ENCODE peak calls at places on chromosomes 12 and 14, in seven cellular contexts. One of them, this sample, is unnamed.

GRCh38 chr12:109758406-109759075 is 44.9 kb downstream of the FAM222A start:
- DNase-seq in colonic mucosa: no peak
- DNase-seq in sigmoid colon: peak; percentile 33
- DNase-seq in GM23248: no peak
- DNase-seq in CD8-positive, alpha-beta T cell: no peak
- DNase-seq in transverse colon: peak; percentile 4
- DNase-seq in IMR-90: no peak
- DNase-seq in this sample: no peak

GRCh38 chr12:46699986-46700385 is 125.8 kb downstream of the SLC38A4 start:
- DNase-seq in sigmoid colon: no peak
- DNase-seq in colonic mucosa: no peak
- DNase-seq in IMR-90: no peak
- DNase-seq in CD8-positive, alpha-beta T cell: no peak
- DNase-seq in transverse colon: no peak
- DNase-seq in GM23248: no peak
- DNase-seq in this sample: no peak

GRCh38 chr14:103177376-103177775 is 54.1 kb downstream of the TNFAIP2 start:
- DNase-seq in sigmoid colon: no peak
- DNase-seq in GM23248: no peak
- DNase-seq in IMR-90: no peak
- DNase-seq in transverse colon: no peak
- DNase-seq in colonic mucosa: no peak
- DNase-seq in CD8-positive, alpha-beta T cell: no peak
- DNase-seq in this sample: no peak

GRCh38 chr14:72616294-72616693 is 277.6 kb downstream of the DPF3 start:
- DNase-seq in GM23248: no peak
- DNase-seq in IMR-90: peak; percentile 91
- DNase-seq in colonic mucosa: no peak
- DNase-seq in sigmoid colon: no peak
- DNase-seq in transverse colon: no peak
- DNase-seq in CD8-positive, alpha-beta T cell: no peak
- DNase-seq in this sample: peak; percentile 45

GRCh38 chr12:89019439-89020120 is 332.7 kb downstream of the DUSP6 start:
- DNase-seq in sigmoid colon: peak; percentile 88
- DNase-seq in colonic mucosa: peak; percentile 92
- DNase-seq in transverse colon: peak; percentile 86
- DNase-seq in CD8-positive, alpha-beta T cell: peak; percentile 59
- DNase-seq in GM23248: peak; percentile 89
- DNase-seq in IMR-90: peak; percentile 88
- DNase-seq in this sample: peak; percentile 88

GRCh38 chr12:12645485-12645884 is 33.8 kb downstream of the CREBL2 start:
- DNase-seq in CD8-positive, alpha-beta T cell: peak; percentile 46
- DNase-seq in sigmoid colon: no peak
- DNase-seq in GM23248: peak; percentile 74
- DNase-seq in colonic mucosa: no peak
- DNase-seq in IMR-90: peak; percentile 40
- DNase-seq in transverse colon: peak; percentile 22
- DNase-seq in this sample: no peak

GRCh38 chr14:61484826-61485584 is 163.6 kb downstream of the PRKCH start:
- DNase-seq in sigmoid colon: no peak
- DNase-seq in CD8-positive, alpha-beta T cell: no peak
- DNase-seq in GM23248: no peak
- DNase-seq in transverse colon: no peak
- DNase-seq in colonic mucosa: no peak
- DNase-seq in IMR-90: no peak
- DNase-seq in this sample: no peak

GRCh38 chr12:457676-458075 is 2.1 kb upstream of the B4GALNT3 start:
- DNase-seq in colonic mucosa: no peak
- DNase-seq in IMR-90: no peak
- DNase-seq in sigmoid colon: no peak
- DNase-seq in transverse colon: no peak
- DNase-seq in GM23248: no peak
- DNase-seq in CD8-positive, alpha-beta T cell: no peak
- DNase-seq in this sample: no peak

GRCh38 chr14:47917344-47917954 is 242.0 kb upstream of the MDGA2 start:
- DNase-seq in transverse colon: no peak
- DNase-seq in sigmoid colon: no peak
- DNase-seq in GM23248: peak; percentile 32
- DNase-seq in IMR-90: peak; percentile 13
- DNase-seq in CD8-positive, alpha-beta T cell: no peak
- DNase-seq in colonic mucosa: no peak
- DNase-seq in this sample: peak; percentile 52

GRCh38 chr12:54000774-54001114 is 783 bp downstream of the HOXC9 start:
- DNase-seq in colonic mucosa: no peak
- DNase-seq in CD8-positive, alpha-beta T cell: no peak
- DNase-seq in IMR-90: no peak
- DNase-seq in transverse colon: no peak
- DNase-seq in GM23248: no peak
- DNase-seq in sigmoid colon: no peak
- DNase-seq in this sample: no peak

GRCh38 chr12:19036673-19037357 is 92.7 kb upstream of the PLEKHA5 start:
- DNase-seq in transverse colon: no peak
- DNase-seq in IMR-90: peak; percentile 39
- DNase-seq in GM23248: peak; percentile 9
- DNase-seq in CD8-positive, alpha-beta T cell: no peak
- DNase-seq in colonic mucosa: no peak
- DNase-seq in sigmoid colon: no peak
- DNase-seq in this sample: no peak

GRCh38 chr12:125860672-125861288 is 795.5 kb downstream of the AACS start:
- DNase-seq in colonic mucosa: no peak
- DNase-seq in CD8-positive, alpha-beta T cell: no peak
- DNase-seq in sigmoid colon: no peak
- DNase-seq in GM23248: no peak
- DNase-seq in transverse colon: no peak
- DNase-seq in IMR-90: no peak
- DNase-seq in this sample: no peak

GRCh38 chr12:57849035-57849434 is 2.5 kb upstream of the CTDSP2 start:
- DNase-seq in GM23248: no peak
- DNase-seq in transverse colon: no peak
- DNase-seq in CD8-positive, alpha-beta T cell: no peak
- DNase-seq in colonic mucosa: no peak
- DNase-seq in sigmoid colon: no peak
- DNase-seq in IMR-90: no peak
- DNase-seq in this sample: no peak

GRCh38 chr14:96316087-96316486 is 47.1 kb downstream of the ATG2B start:
- DNase-seq in CD8-positive, alpha-beta T cell: no peak
- DNase-seq in GM23248: no peak
- DNase-seq in IMR-90: no peak
- DNase-seq in colonic mucosa: no peak
- DNase-seq in transverse colon: no peak
- DNase-seq in sigmoid colon: no peak
- DNase-seq in this sample: no peak

GRCh38 chr14:73713804-73714655 is at the start of gene PNMA1:
- DNase-seq in sigmoid colon: peak; percentile 95
- DNase-seq in GM23248: peak; percentile 97
- DNase-seq in IMR-90: peak; percentile 72
- DNase-seq in colonic mucosa: peak; percentile 87
- DNase-seq in CD8-positive, alpha-beta T cell: peak; percentile 83
- DNase-seq in transverse colon: peak; percentile 91
- DNase-seq in this sample: peak; percentile 96

GRCh38 chr12:15627995-15628945 is 160.9 kb downstream of the EPS8 start:
- DNase-seq in sigmoid colon: no peak
- DNase-seq in GM23248: peak; percentile 63
- DNase-seq in transverse colon: no peak
- DNase-seq in colonic mucosa: no peak
- DNase-seq in IMR-90: peak; percentile 44
- DNase-seq in CD8-positive, alpha-beta T cell: no peak
- DNase-seq in this sample: no peak

GRCh38 chr12:128994869-128995268 is 141.6 kb downstream of the GLT1D1 start:
- DNase-seq in colonic mucosa: no peak
- DNase-seq in IMR-90: no peak
- DNase-seq in GM23248: no peak
- DNase-seq in CD8-positive, alpha-beta T cell: no peak
- DNase-seq in transverse colon: no peak
- DNase-seq in sigmoid colon: no peak
- DNase-seq in this sample: no peak

GRCh38 chr14:94124582-94125377 is 4.6 kb downstream of the IFI27L2 start:
- DNase-seq in colonic mucosa: peak; percentile 13
- DNase-seq in transverse colon: no peak
- DNase-seq in CD8-positive, alpha-beta T cell: no peak
- DNase-seq in sigmoid colon: peak; percentile 43
- DNase-seq in IMR-90: no peak
- DNase-seq in GM23248: no peak
- DNase-seq in this sample: peak; percentile 9

GRCh38 chr14:67359319-67359774 is 257 bp downstream of the ATP6V1D start:
- DNase-seq in IMR-90: peak; percentile 63
- DNase-seq in GM23248: peak; percentile 88
- DNase-seq in colonic mucosa: no peak
- DNase-seq in transverse colon: peak; percentile 24
- DNase-seq in CD8-positive, alpha-beta T cell: no peak
- DNase-seq in sigmoid colon: peak; percentile 68
- DNase-seq in this sample: no peak

GRCh38 chr12:49232940-49233841 is 31.7 kb upstream of the TUBA1C start:
- DNase-seq in CD8-positive, alpha-beta T cell: no peak
- DNase-seq in IMR-90: peak; percentile 56
- DNase-seq in GM23248: no peak
- DNase-seq in transverse colon: peak; percentile 28
- DNase-seq in sigmoid colon: peak; percentile 80
- DNase-seq in colonic mucosa: peak; percentile 33
- DNase-seq in this sample: peak; percentile 94

GRCh38 chr12:129096968-129097367 is 243.7 kb downstream of the GLT1D1 start:
- DNase-seq in GM23248: no peak
- DNase-seq in IMR-90: no peak
- DNase-seq in transverse colon: no peak
- DNase-seq in colonic mucosa: no peak
- DNase-seq in sigmoid colon: no peak
- DNase-seq in CD8-positive, alpha-beta T cell: no peak
- DNase-seq in this sample: no peak

GRCh38 chr14:100552524-100553125 is 34.6 kb downstream of the BEGAIN start:
- DNase-seq in GM23248: no peak
- DNase-seq in transverse colon: no peak
- DNase-seq in colonic mucosa: no peak
- DNase-seq in CD8-positive, alpha-beta T cell: no peak
- DNase-seq in IMR-90: no peak
- DNase-seq in sigmoid colon: no peak
- DNase-seq in this sample: no peak
- H3K4me1 ChIP-seq in GM23248: no peaks in the 10 kb centered on the region
- H3K4me1 ChIP-seq in transverse colon: peaks cover 9% of the 10 kb centered on the region
- H3K4me1 ChIP-seq in colonic mucosa: peaks cover 6% of the 10 kb centered on the region
- H3K4me1 ChIP-seq in CD8-positive, alpha-beta T cell: peaks cover 19% of the 10 kb centered on the region
- H3K4me1 ChIP-seq in IMR-90: no peaks in the 10 kb centered on the region
- H3K4me1 ChIP-seq in sigmoid colon: no peaks in the 10 kb centered on the region
- H3K4me1 ChIP-seq in this sample: peaks cover 5% of the 10 kb centered on the region

GRCh38 chr14:23564876-23565275 is 2.7 kb downstream of the AP1G2 start:
- DNase-seq in sigmoid colon: peak; percentile 59
- DNase-seq in transverse colon: no peak
- DNase-seq in IMR-90: no peak
- DNase-seq in colonic mucosa: no peak
- DNase-seq in CD8-positive, alpha-beta T cell: no peak
- DNase-seq in GM23248: no peak
- DNase-seq in this sample: no peak

GRCh38 chr14:23567186-23568020 is at the start of gene AP1G2:
- DNase-seq in sigmoid colon: peak; percentile 92
- DNase-seq in GM23248: peak; percentile 64
- DNase-seq in IMR-90: peak; percentile 28
- DNase-seq in transverse colon: peak; percentile 96
- DNase-seq in CD8-positive, alpha-beta T cell: peak; percentile 84
- DNase-seq in colonic mucosa: peak; percentile 96
- DNase-seq in this sample: peak; percentile 90

GRCh38 chr14:23566782-23567185 is 807 bp downstream of the AP1G2 start:
- DNase-seq in colonic mucosa: no peak
- DNase-seq in sigmoid colon: no peak
- DNase-seq in CD8-positive, alpha-beta T cell: no peak
- DNase-seq in transverse colon: no peak
- DNase-seq in IMR-90: no peak
- DNase-seq in GM23248: peak; percentile 64
- DNase-seq in this sample: no peak

GRCh38 chr14:23565626-23566025 is 2.0 kb downstream of the AP1G2 start:
- DNase-seq in GM23248: no peak
- DNase-seq in IMR-90: no peak
- DNase-seq in transverse colon: no peak
- DNase-seq in sigmoid colon: peak; percentile 56
- DNase-seq in CD8-positive, alpha-beta T cell: no peak
- DNase-seq in colonic mucosa: no peak
- DNase-seq in this sample: no peak

GRCh38 chr14:23566112-23566781 is 1.3 kb downstream of the AP1G2 start:
- DNase-seq in GM23248: no peak
- DNase-seq in transverse colon: no peak
- DNase-seq in IMR-90: no peak
- DNase-seq in sigmoid colon: peak; percentile 57
- DNase-seq in CD8-positive, alpha-beta T cell: no peak
- DNase-seq in colonic mucosa: no peak
- DNase-seq in this sample: no peak
- H3K4me3 ChIP-seq in GM23248: peak overlapping the region; percentile 81
- H3K4me3 ChIP-seq in transverse colon: no peak overlapping the region
- H3K4me3 ChIP-seq in IMR-90: no peak overlapping the region
- H3K4me3 ChIP-seq in sigmoid colon: no peak overlapping the region
- H3K4me3 ChIP-seq in CD8-positive, alpha-beta T cell: peak overlapping the region; percentile 97
- H3K4me3 ChIP-seq in colonic mucosa: no peak overlapping the region
- H3K4me3 ChIP-seq in this sample: no peak overlapping the region

GRCh38 chr14:68403794-68404522 is 388.9 kb downstream of the ZFP36L1 start:
- DNase-seq in transverse colon: no peak
- DNase-seq in sigmoid colon: no peak
- DNase-seq in CD8-positive, alpha-beta T cell: no peak
- DNase-seq in GM23248: peak; percentile 26
- DNase-seq in IMR-90: no peak
- DNase-seq in colonic mucosa: no peak
- DNase-seq in this sample: no peak
- H3K4me1 ChIP-seq in transverse colon: peaks cover 14% of the 10 kb centered on the region
- H3K4me1 ChIP-seq in sigmoid colon: peaks cover 43% of the 10 kb centered on the region
- H3K4me1 ChIP-seq in CD8-positive, alpha-beta T cell: peaks cover 34% of the 10 kb centered on the region
- H3K4me1 ChIP-seq in GM23248: peaks cover 64% of the 10 kb centered on the region
- H3K4me1 ChIP-seq in IMR-90: peaks cover 23% of the 10 kb centered on the region
- H3K4me1 ChIP-seq in colonic mucosa: no peaks in the 10 kb centered on the region
- H3K4me1 ChIP-seq in this sample: peaks cover 38% of the 10 kb centered on the region

GRCh38 chr14:105351920-105352871 is 37.6 kb downstream of the PACS2 start:
- DNase-seq in IMR-90: peak; percentile 85
- DNase-seq in sigmoid colon: peak; percentile 90
- DNase-seq in transverse colon: peak; percentile 90
- DNase-seq in GM23248: peak; percentile 91
- DNase-seq in CD8-positive, alpha-beta T cell: peak; percentile 86
- DNase-seq in colonic mucosa: peak; percentile 90
- DNase-seq in this sample: peak; percentile 85

GRCh38 chr14:105355049-105355575 is 40.6 kb downstream of the PACS2 start:
- DNase-seq in sigmoid colon: no peak
- DNase-seq in GM23248: no peak
- DNase-seq in IMR-90: no peak
- DNase-seq in CD8-positive, alpha-beta T cell: no peak
- DNase-seq in transverse colon: no peak
- DNase-seq in colonic mucosa: no peak
- DNase-seq in this sample: no peak

GRCh38 chr14:105354541-105354940 is 40.0 kb downstream of the PACS2 start:
- DNase-seq in sigmoid colon: no peak
- DNase-seq in GM23248: no peak
- DNase-seq in transverse colon: no peak
- DNase-seq in CD8-positive, alpha-beta T cell: no peak
- DNase-seq in colonic mucosa: no peak
- DNase-seq in IMR-90: no peak
- DNase-seq in this sample: no peak

GRCh38 chr14:105351410-105351809 is 36.9 kb downstream of the PACS2 start:
- DNase-seq in GM23248: no peak
- DNase-seq in CD8-positive, alpha-beta T cell: no peak
- DNase-seq in sigmoid colon: no peak
- DNase-seq in IMR-90: no peak
- DNase-seq in colonic mucosa: no peak
- DNase-seq in transverse colon: no peak
- DNase-seq in this sample: no peak

DNA sequence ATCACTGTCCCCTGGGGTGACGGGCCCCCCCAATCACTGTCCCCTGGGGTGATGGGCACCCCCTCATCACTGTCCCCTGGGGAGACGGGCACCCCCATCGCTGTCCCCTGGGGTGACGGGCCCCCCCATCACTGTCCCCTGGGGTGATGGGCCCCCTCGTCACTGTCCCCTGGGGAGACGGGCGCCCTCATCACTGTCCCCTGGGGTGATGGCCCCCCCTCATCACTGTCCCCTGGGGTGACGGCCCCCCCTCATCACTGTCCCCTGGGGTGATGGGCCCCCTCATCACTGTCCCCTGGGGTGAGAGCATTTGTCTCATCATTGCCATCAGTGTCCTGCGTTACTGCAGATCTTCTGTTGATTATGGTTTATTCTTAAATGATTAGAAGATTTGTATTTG is 38.6 kb downstream of the PACS2 start:
- DNase-seq in transverse colon: no peak
- DNase-seq in IMR-90: no peak
- DNase-seq in CD8-positive, alpha-beta T cell: no peak
- DNase-seq in colonic mucosa: no peak
- DNase-seq in sigmoid colon: no peak
- DNase-seq in GM23248: no peak
- DNase-seq in this sample: no peak
- H3K4me3 ChIP-seq in transverse colon: no peak overlapping the region
- H3K4me3 ChIP-seq in IMR-90: no peak overlapping the region
- H3K4me3 ChIP-seq in CD8-positive, alpha-beta T cell: no peak overlapping the region
- H3K4me3 ChIP-seq in colonic mucosa: no peak overlapping the region
- H3K4me3 ChIP-seq in sigmoid colon: no peak overlapping the region
- H3K4me3 ChIP-seq in GM23248: no peak overlapping the region
- H3K4me3 ChIP-seq in this sample: no peak overlapping the region